ENCODE peak calls at places on chromosome 2, in ten cellular contexts. M, S, O, P, W, H, T, A, V and Q are unnamed samples.

GRCh38 chr2:16722677-16723076 is 57.0 kb upstream of the CYRIA start:
- DNase-seq in M (no peak), S (no peak), O (peak; percentile 29), P (no peak), W (no peak), H (no peak), T (no peak), A (no peak), V (no peak), Q (no peak)

GRCh38 chr2:116317111-116317510 is 1497.4 kb upstream of the DDX18 start:
- DNase-seq in M (no peak), S (no peak), O (no peak), P (no peak), W (no peak), H (no peak), T (no peak), A (no peak), V (no peak), Q (no peak)

GRCh38 chr2:107242811-107243210 is 356.8 kb upstream of the ST6GAL2 start:
- DNase-seq in M (no peak), S (no peak), O (no peak), P (no peak), W (no peak), H (no peak), T (no peak), A (no peak), V (no peak), Q (no peak)

GRCh38 chr2:38750793-38751042 is 443 bp downstream of the SRSF7 start:
- DNase-seq in M (peak; percentile 68), S (no peak), O (peak; percentile 62), P (no peak), W (peak; percentile 63), H (no peak), T (peak; percentile 34), A (peak; percentile 58), V (no peak), Q (peak; percentile 23)

GRCh38 chr2:4979127-4979526 is 713.1 kb upstream of the SOX11 start:
- DNase-seq in M (no peak), S (no peak), O (no peak), P (no peak), W (no peak), H (no peak), T (no peak), A (no peak), V (no peak), Q (no peak)

GRCh38 chr2:169362346-169363026 is at the start of gene LRP2:
- DNase-seq in M (no peak), S (no peak), O (peak; percentile 42), P (no peak), W (no peak), H (no peak), T (no peak), A (no peak), V (no peak), Q (no peak)

GRCh38 chr2:235026649-235027557 is 75.1 kb downstream of the SH3BP4 start:
- DNase-seq in M (no peak), S (peak; percentile 11), O (no peak), P (peak; percentile 92), W (peak; percentile 95), H (no peak), T (no peak), A (peak; percentile 97), V (no peak), Q (peak; percentile 90)

GRCh38 chr2:166485558-166486193 is 8.4 kb downstream of the SCN7A start:
- DNase-seq in M (no peak), S (no peak), O (no peak), P (no peak), W (no peak), H (no peak), T (no peak), A (no peak), V (no peak), Q (no peak)